ENCODE peak calls at places on chromosomes 2 and 18, in five cellular contexts. One of them, this sample, is unnamed.

GRCh38 chr18:31042068-31042390 is 513 bp downstream of the DSC3 start:
- DNase-seq in OCI-LY7: no peak
- DNase-seq in cardiac fibroblast: no peak
- DNase-seq in foreskin fibroblast: no peak
- DNase-seq in left lung: no peak
- DNase-seq in this sample: no peak

GRCh38 chr2:3082705-3083104 is 294.9 kb downstream of the EIPR1 start:
- DNase-seq in OCI-LY7: no peak
- DNase-seq in cardiac fibroblast: no peak
- DNase-seq in foreskin fibroblast: no peak
- DNase-seq in left lung: no peak
- DNase-seq in this sample: no peak

GRCh38 chr2:240823449-240824336 is 3.7 kb upstream of the KIF1A start:
- DNase-seq in OCI-LY7: no peak
- DNase-seq in cardiac fibroblast: no peak
- DNase-seq in foreskin fibroblast: no peak
- DNase-seq in left lung: no peak
- DNase-seq in this sample: no peak

GRCh38 chr2:109266511-109266910 is 137.5 kb downstream of the SH3RF3 start:
- DNase-seq in OCI-LY7: no peak
- DNase-seq in cardiac fibroblast: no peak
- DNase-seq in foreskin fibroblast: no peak
- DNase-seq in left lung: no peak
- DNase-seq in this sample: no peak

GRCh38 chr2:143451622-143452021 is 322.4 kb downstream of the ARHGAP15 start:
- DNase-seq in OCI-LY7: no peak
- DNase-seq in cardiac fibroblast: peak
- DNase-seq in foreskin fibroblast: no peak
- DNase-seq in left lung: no peak
- DNase-seq in this sample: no peak

GRCh38 chr2:97796465-97797126 is 83.2 kb downstream of the ZAP70 start:
- DNase-seq in OCI-LY7: no peak
- DNase-seq in cardiac fibroblast: no peak
- DNase-seq in foreskin fibroblast: no peak
- DNase-seq in left lung: no peak
- DNase-seq in this sample: no peak

GRCh38 chr2:72126186-72127100 is 21.2 kb downstream of the CYP26B1 start:
- DNase-seq in OCI-LY7: peak
- DNase-seq in cardiac fibroblast: no peak
- DNase-seq in foreskin fibroblast: no peak
- DNase-seq in left lung: no peak
- DNase-seq in this sample: no peak

GRCh38 chr2:238168196-238168815 is 9.5 kb downstream of the ERFE start:
- DNase-seq in OCI-LY7: no peak
- DNase-seq in cardiac fibroblast: no peak
- DNase-seq in foreskin fibroblast: no peak
- DNase-seq in left lung: no peak
- DNase-seq in this sample: no peak

GRCh38 chr2:172552547-172553291 is 3.2 kb upstream of the PDK1 start:
- DNase-seq in OCI-LY7: no peak
- DNase-seq in cardiac fibroblast: peak
- DNase-seq in foreskin fibroblast: peak
- DNase-seq in left lung: no peak
- DNase-seq in this sample: no peak

GRCh38 chr2:176535480-176536113 is 266.4 kb downstream of the MTX2 start:
- DNase-seq in OCI-LY7: no peak
- DNase-seq in cardiac fibroblast: no peak
- DNase-seq in foreskin fibroblast: no peak
- DNase-seq in left lung: no peak
- DNase-seq in this sample: no peak

GRCh38 chr2:37418956-37419355 is 74.5 kb downstream of the QPCT start:
- DNase-seq in OCI-LY7: no peak
- DNase-seq in cardiac fibroblast: no peak
- DNase-seq in foreskin fibroblast: no peak
- DNase-seq in left lung: no peak
- DNase-seq in this sample: no peak

GRCh38 chr2:122748552-122749011 is 993.1 kb downstream of the TSN start:
- DNase-seq in OCI-LY7: no peak
- DNase-seq in cardiac fibroblast: peak
- DNase-seq in foreskin fibroblast: peak
- DNase-seq in left lung: no peak
- DNase-seq in this sample: no peak

GRCh38 chr2:38394903-38395341 is 17.8 kb upstream of the ATL2 start:
- DNase-seq in OCI-LY7: no peak
- DNase-seq in cardiac fibroblast: peak
- DNase-seq in foreskin fibroblast: peak
- DNase-seq in left lung: no peak
- DNase-seq in this sample: peak

GRCh38 chr2:175154670-175155082 is 13.3 kb downstream of the ATF2 start:
- DNase-seq in OCI-LY7: no peak
- DNase-seq in cardiac fibroblast: peak
- DNase-seq in foreskin fibroblast: peak
- DNase-seq in left lung: no peak
- DNase-seq in this sample: peak

GRCh38 chr2:152155209-152155608 is 20.4 kb downstream of the STAM2 start:
- DNase-seq in OCI-LY7: no peak
- DNase-seq in cardiac fibroblast: no peak
- DNase-seq in foreskin fibroblast: no peak
- DNase-seq in left lung: no peak
- DNase-seq in this sample: no peak

GRCh38 chr2:54771166-54771565 is 47.7 kb downstream of the EML6 start:
- DNase-seq in OCI-LY7: no peak
- DNase-seq in cardiac fibroblast: peak
- DNase-seq in foreskin fibroblast: peak
- DNase-seq in left lung: no peak
- DNase-seq in this sample: no peak

GRCh38 chr18:46641917-46642316 is 15.1 kb downstream of the LOXHD1 start:
- DNase-seq in OCI-LY7: no peak
- DNase-seq in cardiac fibroblast: no peak
- DNase-seq in foreskin fibroblast: no peak
- DNase-seq in left lung: no peak
- DNase-seq in this sample: no peak

GRCh38 chr2:240288087-240288521 is 147.4 kb upstream of the GPC1 start:
- DNase-seq in OCI-LY7: no peak
- DNase-seq in cardiac fibroblast: no peak
- DNase-seq in foreskin fibroblast: no peak
- DNase-seq in left lung: no peak
- DNase-seq in this sample: no peak

GRCh38 chr2:25324251-25324650 is 17.5 kb downstream of the DNMT3A start:
- DNase-seq in OCI-LY7: no peak
- DNase-seq in cardiac fibroblast: no peak
- DNase-seq in foreskin fibroblast: no peak
- DNase-seq in left lung: no peak
- DNase-seq in this sample: no peak

DNA sequence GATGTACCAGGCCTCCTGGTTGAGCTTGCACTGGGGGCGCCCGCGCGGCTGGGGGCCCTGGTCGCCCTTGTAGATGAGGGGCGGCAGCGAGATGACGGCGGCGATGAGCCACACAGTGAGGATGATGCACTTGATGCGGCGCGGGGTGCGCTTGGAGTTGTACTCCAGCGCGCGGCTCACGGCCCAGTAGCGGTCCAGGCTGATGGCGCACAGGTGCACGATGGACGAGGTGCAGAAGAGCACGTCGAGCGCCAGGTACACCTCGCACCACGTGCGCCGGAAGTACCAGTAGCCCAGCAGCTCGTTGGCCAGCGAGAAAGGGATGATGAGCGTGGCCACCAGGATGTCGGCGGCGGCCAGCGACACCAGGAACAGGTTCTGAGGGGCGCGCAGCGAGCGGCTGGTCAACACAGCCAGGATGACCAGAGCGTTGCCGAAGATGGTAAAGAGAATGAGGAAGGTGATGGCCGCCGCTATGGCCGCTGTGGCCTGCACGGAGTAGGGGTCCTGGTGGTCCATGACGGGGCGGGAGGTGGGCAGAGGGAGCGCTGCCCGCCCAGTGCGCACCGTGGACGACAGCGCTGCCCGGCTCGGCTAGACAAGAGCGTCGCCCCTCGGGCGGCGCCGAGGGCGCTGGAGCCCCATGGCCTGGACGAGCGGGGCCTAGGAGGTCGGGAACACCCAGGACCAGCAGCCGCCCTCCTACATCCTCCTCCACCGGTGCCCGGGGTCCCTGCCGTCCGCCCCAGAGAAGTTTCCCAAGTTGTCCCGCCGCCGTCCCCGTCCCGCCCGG is 544 bp downstream of the ADRA2B start:
- DNase-seq in OCI-LY7: no peak
- DNase-seq in cardiac fibroblast: no peak
- DNase-seq in foreskin fibroblast: no peak
- DNase-seq in left lung: peak
- DNase-seq in this sample: no peak
- H3K4me3 ChIP-seq in OCI-LY7: no peak
- H3K4me3 ChIP-seq in cardiac fibroblast: no peak
- H3K4me3 ChIP-seq in foreskin fibroblast: no peak
- H3K4me3 ChIP-seq in left lung: peak
- H3K4me3 ChIP-seq in this sample: peak

GRCh38 chr2:74982581-74982980 is 24.1 kb downstream of the POLE4 start:
- DNase-seq in OCI-LY7: no peak
- DNase-seq in cardiac fibroblast: peak
- DNase-seq in foreskin fibroblast: peak
- DNase-seq in left lung: no peak
- DNase-seq in this sample: no peak
- TF ChIP-seq CTCF in OCI-LY7: peak
- TF ChIP-seq CTCF in cardiac fibroblast: no peak
- TF ChIP-seq CTCF in foreskin fibroblast: no peak
- TF ChIP-seq CTCF in left lung: no peak
- TF ChIP-seq CTCF in this sample: no peak

GRCh38 chr18:8779251-8779650 is 73.9 kb downstream of the MTCL1 start:
- DNase-seq in OCI-LY7: no peak
- DNase-seq in cardiac fibroblast: no peak
- DNase-seq in foreskin fibroblast: no peak
- DNase-seq in left lung: no peak
- DNase-seq in this sample: no peak

GRCh38 chr18:8783335-8783993 is 78.1 kb downstream of the MTCL1 start:
- DNase-seq in OCI-LY7: no peak
- DNase-seq in cardiac fibroblast: no peak
- DNase-seq in foreskin fibroblast: no peak
- DNase-seq in left lung: no peak
- DNase-seq in this sample: no peak

GRCh38 chr18:8780227-8780626 is 74.9 kb downstream of the MTCL1 start:
- DNase-seq in OCI-LY7: no peak
- DNase-seq in cardiac fibroblast: no peak
- DNase-seq in foreskin fibroblast: no peak
- DNase-seq in left lung: no peak
- DNase-seq in this sample: no peak

GRCh38 chr18:8783994-8784530 is 78.7 kb downstream of the MTCL1 start:
- DNase-seq in OCI-LY7: no peak
- DNase-seq in cardiac fibroblast: no peak
- DNase-seq in foreskin fibroblast: no peak
- DNase-seq in left lung: no peak
- DNase-seq in this sample: no peak

DNA sequence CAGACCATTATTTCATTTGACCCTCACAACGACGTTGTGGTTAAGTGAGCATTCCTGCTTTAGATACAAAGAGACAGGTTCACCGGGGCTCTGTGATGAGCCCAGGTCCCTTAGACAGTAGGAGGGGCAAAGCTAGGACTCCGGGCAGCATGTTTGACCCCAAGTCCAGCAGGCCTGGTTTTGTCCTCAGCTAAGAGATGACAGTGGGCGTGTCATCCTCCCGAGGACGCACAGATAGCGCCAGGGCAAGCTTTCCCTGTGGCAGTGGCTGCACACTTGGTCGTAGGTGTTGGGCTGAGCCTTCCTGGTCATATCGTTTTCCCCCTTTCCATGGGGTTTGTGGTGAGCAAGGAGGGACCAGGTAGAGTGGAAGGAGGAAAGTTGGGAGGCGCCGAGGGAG is 76.3 kb downstream of the MTCL1 start:
- DNase-seq in OCI-LY7: no peak
- DNase-seq in cardiac fibroblast: no peak
- DNase-seq in foreskin fibroblast: no peak
- DNase-seq in left lung: no peak
- DNase-seq in this sample: no peak
- H3K4me3 ChIP-seq in OCI-LY7: no peak
- H3K4me3 ChIP-seq in cardiac fibroblast: no peak
- H3K4me3 ChIP-seq in foreskin fibroblast: no peak
- H3K4me3 ChIP-seq in left lung: no peak
- H3K4me3 ChIP-seq in this sample: no peak

GRCh38 chr18:48295586-48296311 is 113.4 kb downstream of the ZBTB7C start:
- DNase-seq in OCI-LY7: no peak
- DNase-seq in cardiac fibroblast: peak
- DNase-seq in foreskin fibroblast: no peak
- DNase-seq in left lung: no peak
- DNase-seq in this sample: no peak
- TF ChIP-seq CTCF in OCI-LY7: no peak
- TF ChIP-seq CTCF in cardiac fibroblast: peak
- TF ChIP-seq CTCF in foreskin fibroblast: peak
- TF ChIP-seq CTCF in left lung: peak
- TF ChIP-seq CTCF in this sample: no peak

GRCh38 chr2:33029459-33029858 is 82.7 kb downstream of the LTBP1 start:
- DNase-seq in OCI-LY7: no peak
- DNase-seq in cardiac fibroblast: no peak
- DNase-seq in foreskin fibroblast: no peak
- DNase-seq in left lung: no peak
- DNase-seq in this sample: no peak

GRCh38 chr2:33032245-33032644 is 85.5 kb downstream of the LTBP1 start:
- DNase-seq in OCI-LY7: no peak
- DNase-seq in cardiac fibroblast: no peak
- DNase-seq in foreskin fibroblast: no peak
- DNase-seq in left lung: no peak
- DNase-seq in this sample: no peak

GRCh38 chr2:33034784-33035183 is 88.0 kb downstream of the LTBP1 start:
- DNase-seq in OCI-LY7: no peak
- DNase-seq in cardiac fibroblast: peak
- DNase-seq in foreskin fibroblast: peak
- DNase-seq in left lung: no peak
- DNase-seq in this sample: no peak

GRCh38 chr2:33030326-33030725 is 83.6 kb downstream of the LTBP1 start:
- DNase-seq in OCI-LY7: no peak
- DNase-seq in cardiac fibroblast: no peak
- DNase-seq in foreskin fibroblast: no peak
- DNase-seq in left lung: no peak
- DNase-seq in this sample: no peak

GRCh38 chr2:33033524-33034150 is 86.9 kb downstream of the LTBP1 start:
- DNase-seq in OCI-LY7: peak
- DNase-seq in cardiac fibroblast: peak
- DNase-seq in foreskin fibroblast: peak
- DNase-seq in left lung: no peak
- DNase-seq in this sample: no peak
- H3K4me3 ChIP-seq in OCI-LY7: no peak
- H3K4me3 ChIP-seq in cardiac fibroblast: no peak
- H3K4me3 ChIP-seq in foreskin fibroblast: peak
- H3K4me3 ChIP-seq in left lung: no peak
- H3K4me3 ChIP-seq in this sample: no peak

GRCh38 chr2:75041791-75042231 is 83.4 kb downstream of the POLE4 start:
- DNase-seq in OCI-LY7: no peak
- DNase-seq in cardiac fibroblast: no peak
- DNase-seq in foreskin fibroblast: no peak
- DNase-seq in left lung: no peak
- DNase-seq in this sample: no peak
- TF ChIP-seq CTCF in OCI-LY7: no peak
- TF ChIP-seq CTCF in cardiac fibroblast: no peak
- TF ChIP-seq CTCF in foreskin fibroblast: no peak
- TF ChIP-seq CTCF in left lung: no peak
- TF ChIP-seq CTCF in this sample: no peak

DNA sequence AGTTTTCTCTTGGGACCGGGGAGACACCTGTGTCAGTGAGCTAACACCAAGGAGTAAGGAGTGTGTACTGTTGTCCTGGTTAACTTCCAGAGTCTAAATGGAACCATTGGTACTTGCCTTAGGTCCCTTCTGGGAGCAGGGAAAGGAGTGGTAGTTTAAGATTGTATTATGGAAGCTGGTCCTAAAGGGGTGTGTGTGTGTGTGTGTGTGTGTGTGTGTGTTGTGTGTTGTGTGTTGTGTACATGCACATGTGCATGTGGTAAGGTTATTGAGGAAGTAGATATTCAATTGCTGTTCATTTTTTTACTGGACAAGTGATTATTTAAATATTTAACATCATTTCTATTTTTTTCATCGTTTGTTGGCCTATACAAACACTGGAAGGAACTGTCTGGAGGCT is 1.4 kb downstream of the APLF start:
- DNase-seq in OCI-LY7: peak
- DNase-seq in cardiac fibroblast: no peak
- DNase-seq in foreskin fibroblast: no peak
- DNase-seq in left lung: no peak
- DNase-seq in this sample: no peak
- H3K4me3 ChIP-seq in OCI-LY7: peak
- H3K4me3 ChIP-seq in cardiac fibroblast: no peak
- H3K4me3 ChIP-seq in foreskin fibroblast: no peak
- H3K4me3 ChIP-seq in left lung: no peak
- H3K4me3 ChIP-seq in this sample: no peak

This sample was measured in GM12865.